ENCODE peak calls at places on chromosomes 5 and 9, in seven cellular contexts. U is SK-N-SH, L is HepG2, K is K562, Z is GM12878, Y is H1, F is HCT116. N is an unnamed sample.

GRCh38 chr9:127418037-127418471 is 6.1 kb upstream of the ZNF79 start:
- DNase-seq in L (peak), F (peak), Z (no peak), Y (peak), U (peak), K (peak), N (no peak)

GRCh38 chr9:27791311-27791710 is 218.0 kb upstream of the C9orf72 start:
- DNase-seq in K (no peak), Z (no peak), Y (no peak), L (no peak), U (no peak), F (no peak), N (no peak)

GRCh38 chr9:123049589-123050222 is 16.2 kb downstream of the GPR21 start:
- DNase-seq in U (no peak), Z (no peak), F (no peak), Y (no peak), K (no peak), L (peak), N (peak)

GRCh38 chr9:98712987-98713386 is 4.3 kb upstream of the GABBR2 start:
- DNase-seq in Y (no peak), U (no peak), Z (no peak), L (no peak), K (no peak), F (no peak), N (no peak)

GRCh38 chr9:125747765-125748510 is 765 bp downstream of the PBX3 start:
- DNase-seq in Y (peak), U (peak), L (no peak), K (peak), F (no peak), Z (no peak), N (peak)

GRCh38 chr5:149419532-149420485 is 40.7 kb upstream of the IL17B start:
- DNase-seq in Y (no peak), F (no peak), L (no peak), Z (no peak), U (no peak), K (no peak), N (no peak)

GRCh38 chr9:90967171-90967570 is 165.6 kb downstream of the SYK start:
- DNase-seq in U (no peak), L (no peak), Z (no peak), K (no peak), F (no peak), Y (no peak), N (no peak)

GRCh38 chr9:96514108-96514824 is 64.3 kb downstream of the HABP4 start:
- DNase-seq in Z (no peak), K (no peak), Y (no peak), U (no peak), L (no peak), F (no peak), N (no peak)

GRCh38 chr9:116958886-116959285 is 271.8 kb downstream of the TRIM32 start:
- DNase-seq in U (no peak), F (no peak), L (no peak), Y (no peak), Z (no peak), K (no peak), N (no peak)

GRCh38 chr9:89786650-89787049 is 181.8 kb downstream of the GADD45G start:
- DNase-seq in Z (no peak), Y (no peak), K (no peak), U (no peak), F (no peak), L (no peak), N (peak)

GRCh38 chr9:132161743-132162187 is at the start of gene NTNG2:
- DNase-seq in Y (no peak), L (no peak), Z (no peak), U (no peak), K (no peak), F (no peak), N (no peak)

GRCh38 chr5:9546973-9547947 is 1.4 kb upstream of the SEMA5A start:
- DNase-seq in F (no peak), Z (no peak), Y (peak), U (no peak), K (no peak), L (no peak), N (no peak)

GRCh38 chr9:116482740-116483139 is 204.4 kb upstream of the TRIM32 start:
- DNase-seq in U (no peak), K (no peak), F (no peak), L (no peak), Y (peak), Z (no peak), N (no peak)

GRCh38 chr5:142839711-142840441 is 69.7 kb downstream of the ARHGAP26 start:
- DNase-seq in Y (no peak), F (no peak), U (no peak), K (no peak), Z (no peak), L (no peak), N (no peak)

GRCh38 chr5:8981496-8981895 is 564.4 kb downstream of the SEMA5A start:
- DNase-seq in Y (no peak), U (no peak), Z (no peak), K (no peak), F (no peak), L (no peak), N (no peak)

GRCh38 chr5:81779125-81779934 is 28.4 kb upstream of the SSBP2 start:
- DNase-seq in Z (peak), F (no peak), K (peak), U (peak), L (no peak), Y (no peak), N (peak)

GRCh38 chr5:42620579-42621216 is 135.9 kb upstream of the CCDC152 start:
- DNase-seq in Z (no peak), L (no peak), F (no peak), U (no peak), Y (no peak), K (no peak), N (no peak)

GRCh38 chr9:129981180-129981907 is 61.6 kb downstream of the FNBP1 start:
- DNase-seq in L (peak), F (no peak), Y (no peak), Z (no peak), U (no peak), K (no peak), N (no peak)

GRCh38 chr5:161421067-161421466 is 125.5 kb downstream of the GABRB2 start:
- DNase-seq in Z (no peak), U (no peak), K (no peak), Y (no peak), L (no peak), F (no peak), N (no peak)

GRCh38 chr9:21015122-21015815 is 16.2 kb downstream of the HACD4 start:
- DNase-seq in Y (no peak), U (no peak), Z (no peak), K (no peak), L (no peak), F (no peak), N (no peak)

GRCh38 chr5:127187711-127188110 is 102.9 kb upstream of the MEGF10 start:
- DNase-seq in F (no peak), U (peak), K (no peak), Z (no peak), L (no peak), Y (no peak), N (no peak)

GRCh38 chr5:22780756-22781155 is 72.4 kb downstream of the CDH12 start:
- DNase-seq in U (no peak), Y (no peak), Z (no peak), L (no peak), F (no peak), K (no peak), N (no peak)

GRCh38 chr5:33736510-33736909 is 155.3 kb downstream of the ADAMTS12 start:
- DNase-seq in K (no peak), Z (no peak), F (no peak), U (no peak), L (peak), Y (no peak), N (no peak)

GRCh38 chr5:142281012-142281374 is 43.8 kb downstream of the SPRY4 start:
- DNase-seq in K (no peak), F (no peak), Y (no peak), Z (no peak), L (no peak), U (no peak), N (no peak)

GRCh38 chr5:11622785-11623184 is 281.5 kb downstream of the CTNND2 start:
- DNase-seq in U (no peak), Z (no peak), K (no peak), F (no peak), Y (no peak), L (no peak), N (no peak)

GRCh38 chr5:11617080-11617479 is 287.2 kb downstream of the CTNND2 start:
- DNase-seq in Z (no peak), U (no peak), L (no peak), Y (no peak), K (no peak), F (no peak), N (no peak)

GRCh38 chr5:11620172-11620571 is 284.1 kb downstream of the CTNND2 start:
- DNase-seq in F (no peak), Z (no peak), K (no peak), Y (no peak), L (no peak), U (no peak), N (no peak)

DNA sequence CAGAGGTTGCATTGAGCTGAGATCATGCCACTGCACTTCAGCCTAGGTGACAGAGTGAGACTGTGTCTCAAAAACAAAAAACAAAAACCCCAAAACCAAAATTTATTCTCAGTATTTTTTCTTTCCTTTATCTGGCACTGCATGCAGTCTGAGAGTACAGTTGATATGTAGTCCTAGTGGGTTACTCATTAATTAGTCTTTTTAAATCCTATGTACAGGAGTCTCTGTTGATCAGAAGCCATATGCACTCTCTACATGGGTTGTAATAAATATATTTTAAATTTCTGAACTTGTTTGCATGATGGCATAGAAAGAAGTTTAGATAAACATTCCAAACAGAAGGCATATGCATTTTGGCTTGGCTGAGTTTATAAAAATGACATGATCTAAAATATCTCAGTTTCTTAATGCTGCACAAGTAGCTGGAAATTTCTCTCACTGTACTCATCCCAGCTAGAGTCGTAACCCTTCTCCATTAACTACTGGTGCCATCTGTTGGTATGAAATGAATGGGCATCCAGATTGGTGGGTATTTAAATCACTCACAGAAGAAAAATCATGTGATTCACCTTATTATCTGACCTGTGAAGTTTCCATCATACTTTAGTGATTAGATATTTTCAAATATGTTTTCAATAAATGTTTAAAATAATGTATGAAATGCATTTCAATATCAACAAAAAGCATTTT is 284.8 kb downstream of the CTNND2 start:
- DNase-seq in L (peak), Z (no peak), K (no peak), Y (no peak), F (no peak), U (no peak), N (peak)
- TF ChIP-seq JUND in L (no peak), Z (no peak), K (no peak), Y (no peak), F (no peak), U (no peak), N (no peak)

GRCh38 chr5:176541338-176542134 is 4.3 kb upstream of the RNF44 start:
- DNase-seq in Z (no peak), Y (peak), L (peak), F (no peak), U (no peak), K (peak), N (no peak)
- TF ChIP-seq JUND in Z (no peak), Y (no peak), L (no peak), F (no peak), U (no peak), K (no peak), N (no peak)

GRCh38 chr5:145847499-145848497 is 12.7 kb upstream of the PRELID2 start:
- DNase-seq in F (peak), Y (no peak), K (peak), U (no peak), Z (no peak), L (no peak), N (no peak)
- TF ChIP-seq JUND in F (peak), Y (no peak), K (peak), U (peak), Z (no peak), L (no peak), N (no peak)

GRCh38 chr5:133523013-133523658 is 89.2 kb downstream of the FSTL4 start:
- DNase-seq in Z (no peak), K (no peak), Y (peak), U (no peak), F (no peak), L (no peak), N (no peak)
- TF ChIP-seq JUND in Z (no peak), K (no peak), Y (no peak), U (no peak), F (no peak), L (no peak), N (no peak)

DNA sequence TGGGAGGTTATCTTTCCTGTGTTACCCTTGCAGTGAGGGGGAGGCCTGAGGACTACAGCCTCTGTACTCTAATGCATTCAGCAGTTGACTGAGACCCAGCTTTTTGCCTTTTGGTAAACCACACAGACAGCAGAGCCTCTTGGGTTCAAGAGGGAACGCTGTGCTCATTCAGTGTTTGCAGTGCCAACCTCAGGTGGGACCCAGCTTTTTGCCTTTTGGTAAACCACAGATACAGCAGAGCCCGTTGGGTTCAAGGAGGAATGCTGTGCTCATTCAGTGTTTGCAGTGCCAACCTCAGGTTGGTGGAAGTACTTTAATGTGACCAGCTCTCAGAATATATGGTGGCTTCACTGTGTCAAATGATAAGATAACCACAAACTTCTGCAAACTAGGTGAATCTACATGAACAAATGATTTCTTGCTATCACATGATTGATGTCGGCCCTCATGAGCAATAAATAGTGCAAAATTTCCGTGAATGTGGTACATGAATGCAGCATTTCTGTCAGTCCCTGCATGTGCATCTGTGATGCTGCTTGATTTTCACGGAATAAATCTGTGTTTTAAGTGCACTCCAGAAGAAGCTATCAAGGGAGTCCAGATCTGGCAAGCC is 1.7 kb downstream of the IQGAP2 start:
- DNase-seq in K (peak), Y (no peak), L (no peak), U (no peak), Z (no peak), F (no peak), N (no peak)
- TF ChIP-seq JUND in K (no peak), Y (no peak), L (no peak), U (no peak), Z (no peak), F (no peak), N (no peak)

GRCh38 chr5:138981131-138981530 is 106.0 kb upstream of the LRRTM2 start:
- DNase-seq in Z (no peak), U (no peak), L (no peak), Y (peak), K (no peak), F (no peak), N (no peak)

GRCh38 chr5:138981606-138982005 is 106.5 kb upstream of the LRRTM2 start:
- DNase-seq in Z (no peak), F (no peak), Y (no peak), U (no peak), K (no peak), L (no peak), N (no peak)

GRCh38 chr5:138978085-138978484 is 103.0 kb upstream of the LRRTM2 start:
- DNase-seq in U (no peak), Z (no peak), K (no peak), L (no peak), F (no peak), Y (no peak), N (no peak)

GRCh38 chr5:138983984-138984383 is 108.8 kb upstream of the LRRTM2 start:
- DNase-seq in Y (no peak), Z (no peak), F (no peak), L (no peak), K (no peak), U (no peak), N (no peak)

DNA sequence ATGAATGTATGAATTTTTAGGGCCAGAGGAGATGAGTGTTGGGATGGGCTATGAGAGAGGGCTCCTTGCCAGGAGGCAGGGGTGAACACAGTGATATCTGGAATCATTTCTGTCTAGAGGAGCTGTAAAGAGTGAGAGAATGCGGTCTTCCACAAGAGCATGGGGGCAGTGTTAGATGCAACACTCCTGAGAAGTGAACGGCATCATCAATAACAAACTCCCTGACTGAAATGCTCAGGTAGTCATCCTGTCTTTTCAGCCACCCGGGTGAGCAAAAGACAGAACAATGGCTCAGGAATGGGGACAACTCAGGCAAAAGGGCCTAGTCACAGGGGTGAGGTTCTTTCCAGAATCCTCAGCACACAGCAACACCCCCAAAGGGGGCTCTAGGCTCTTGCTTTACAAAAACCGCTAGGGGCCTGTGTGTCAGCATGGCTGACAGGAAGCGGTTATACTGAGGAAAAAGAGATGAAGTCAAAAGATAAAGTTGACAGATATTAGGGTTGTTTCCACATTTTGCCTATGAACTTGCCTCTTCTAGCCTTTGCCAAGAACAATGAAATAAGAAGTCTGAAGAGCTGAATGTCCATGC is 104.6 kb upstream of the LRRTM2 start:
- DNase-seq in U (no peak), K (peak), Y (peak), L (no peak), F (no peak), Z (no peak), N (no peak)
- TF ChIP-seq JUND in U (no peak), K (no peak), Y (no peak), L (no peak), F (no peak), Z (no peak), N (no peak)

GRCh38 chr5:179439181-179439990 is 94.1 kb upstream of the ADAMTS2 start:
- DNase-seq in F (no peak), L (no peak), K (no peak), U (no peak), Z (no peak), Y (no peak), N (no peak)
- TF ChIP-seq JUND in F (no peak), L (no peak), K (no peak), U (no peak), Z (no peak), Y (no peak), N (no peak)

N was measured in T47D.